ENCODE peak calls at places on chromosomes 1 and 21, in six cellular contexts. One of them, this sample, is unnamed.

GRCh38 chr1:87045757-87046422 is 131.5 kb downstream of the HS2ST1 start:
- DNase-seq in H9: no peak
- DNase-seq in iPS DF 6.9: no peak
- DNase-seq in NCI-H1436: no peak
- DNase-seq in heart right ventricle: no peak
- DNase-seq in M059J: peak; percentile 25
- DNase-seq in this sample: no peak

GRCh38 chr1:41917835-41918449 is 780 bp downstream of the HIVEP3 start:
- DNase-seq in H9: peak; percentile 56
- DNase-seq in iPS DF 6.9: no peak
- DNase-seq in NCI-H1436: peak; percentile 18
- DNase-seq in heart right ventricle: no peak
- DNase-seq in M059J: peak; percentile 45
- DNase-seq in this sample: peak; percentile 73

GRCh38 chr1:44289530-44289929 is 65.5 kb downstream of the ERI3 start:
- DNase-seq in H9: no peak
- DNase-seq in iPS DF 6.9: no peak
- DNase-seq in NCI-H1436: peak; percentile 43
- DNase-seq in heart right ventricle: no peak
- DNase-seq in M059J: no peak
- DNase-seq in this sample: peak; percentile 88

GRCh38 chr1:152110860-152111514 is 4.3 kb downstream of the TCHH start:
- DNase-seq in H9: peak; percentile 70
- DNase-seq in iPS DF 6.9: no peak
- DNase-seq in NCI-H1436: no peak
- DNase-seq in heart right ventricle: no peak
- DNase-seq in M059J: no peak
- DNase-seq in this sample: peak; percentile 38

GRCh38 chr1:66182551-66183178 is 351.3 kb upstream of the SGIP1 start:
- DNase-seq in H9: no peak
- DNase-seq in iPS DF 6.9: no peak
- DNase-seq in NCI-H1436: peak; percentile 39
- DNase-seq in heart right ventricle: no peak
- DNase-seq in M059J: peak; percentile 54
- DNase-seq in this sample: no peak

GRCh38 chr1:112619518-112620458 is at the start of gene CAPZA1:
- DNase-seq in H9: peak; percentile 88
- DNase-seq in iPS DF 6.9: peak; percentile 63
- DNase-seq in NCI-H1436: peak; percentile 83
- DNase-seq in heart right ventricle: peak; percentile 92
- DNase-seq in M059J: peak; percentile 94
- DNase-seq in this sample: peak; percentile 90

GRCh38 chr1:205583461-205584130 is 48.2 kb downstream of the ELK4 start:
- DNase-seq in H9: peak; percentile 26
- DNase-seq in iPS DF 6.9: no peak
- DNase-seq in NCI-H1436: no peak
- DNase-seq in heart right ventricle: no peak
- DNase-seq in M059J: no peak
- DNase-seq in this sample: no peak

GRCh38 chr1:182890927-182891610 is 51.9 kb downstream of the DHX9 start:
- DNase-seq in H9: no peak
- DNase-seq in iPS DF 6.9: no peak
- DNase-seq in NCI-H1436: no peak
- DNase-seq in heart right ventricle: no peak
- DNase-seq in M059J: no peak
- DNase-seq in this sample: peak; percentile 64

GRCh38 chr1:119613769-119614358 is 34.2 kb downstream of the ZNF697 start:
- DNase-seq in H9: peak; percentile 89
- DNase-seq in iPS DF 6.9: peak; percentile 87
- DNase-seq in NCI-H1436: peak; percentile 73
- DNase-seq in heart right ventricle: peak; percentile 88
- DNase-seq in M059J: peak; percentile 85
- DNase-seq in this sample: peak; percentile 67

GRCh38 chr1:88976235-88976634 is 16.2 kb downstream of the KYAT3 start:
- DNase-seq in H9: no peak
- DNase-seq in iPS DF 6.9: no peak
- DNase-seq in NCI-H1436: no peak
- DNase-seq in heart right ventricle: no peak
- DNase-seq in M059J: peak; percentile 18
- DNase-seq in this sample: no peak

GRCh38 chr1:67211589-67212563 is 45.6 kb downstream of the IL23R start:
- DNase-seq in H9: no peak
- DNase-seq in iPS DF 6.9: no peak
- DNase-seq in NCI-H1436: no peak
- DNase-seq in heart right ventricle: peak; percentile 8
- DNase-seq in M059J: peak; percentile 46
- DNase-seq in this sample: no peak

GRCh38 chr1:168098534-168099313 is 38.0 kb downstream of the GPR161 start:
- DNase-seq in H9: no peak
- DNase-seq in iPS DF 6.9: no peak
- DNase-seq in NCI-H1436: no peak
- DNase-seq in heart right ventricle: no peak
- DNase-seq in M059J: no peak
- DNase-seq in this sample: no peak

GRCh38 chr1:94258873-94259331 is 21.5 kb upstream of the ARHGAP29 start:
- DNase-seq in H9: no peak
- DNase-seq in iPS DF 6.9: no peak
- DNase-seq in NCI-H1436: no peak
- DNase-seq in heart right ventricle: no peak
- DNase-seq in M059J: peak; percentile 98
- DNase-seq in this sample: no peak

GRCh38 chr1:44650159-44650831 is 24.0 kb downstream of the TMEM53 start:
- DNase-seq in H9: peak; percentile 49
- DNase-seq in iPS DF 6.9: no peak
- DNase-seq in NCI-H1436: no peak
- DNase-seq in heart right ventricle: peak; percentile 53
- DNase-seq in M059J: no peak
- DNase-seq in this sample: no peak

GRCh38 chr21:25670726-25671125 is 31.7 kb downstream of the JAM2 start:
- DNase-seq in H9: no peak
- DNase-seq in iPS DF 6.9: no peak
- DNase-seq in NCI-H1436: no peak
- DNase-seq in heart right ventricle: no peak
- DNase-seq in M059J: peak; percentile 10
- DNase-seq in this sample: no peak

GRCh38 chr1:10250663-10251062 is 40.3 kb downstream of the KIF1B start:
- DNase-seq in H9: no peak
- DNase-seq in iPS DF 6.9: no peak
- DNase-seq in NCI-H1436: no peak
- DNase-seq in heart right ventricle: no peak
- DNase-seq in M059J: no peak
- DNase-seq in this sample: no peak

GRCh38 chr1:9845914-9846313 is 22.1 kb upstream of the CLSTN1 start:
- DNase-seq in H9: peak; percentile 22
- DNase-seq in iPS DF 6.9: no peak
- DNase-seq in NCI-H1436: no peak
- DNase-seq in heart right ventricle: no peak
- DNase-seq in M059J: no peak
- DNase-seq in this sample: no peak

GRCh38 chr21:28872218-28872617 is 120.5 kb downstream of the LTN1 start:
- DNase-seq in H9: no peak
- DNase-seq in iPS DF 6.9: no peak
- DNase-seq in NCI-H1436: no peak
- DNase-seq in heart right ventricle: no peak
- DNase-seq in M059J: no peak
- DNase-seq in this sample: no peak

GRCh38 chr1:94755675-94756074 is 64.5 kb upstream of the SLC44A3 start:
- DNase-seq in H9: no peak
- DNase-seq in iPS DF 6.9: no peak
- DNase-seq in NCI-H1436: no peak
- DNase-seq in heart right ventricle: peak; percentile 45
- DNase-seq in M059J: peak; percentile 84
- DNase-seq in this sample: no peak

GRCh38 chr1:1387098-1388077 is 11.7 kb downstream of the CCNL2 start:
- DNase-seq in H9: no peak
- DNase-seq in iPS DF 6.9: no peak
- DNase-seq in NCI-H1436: no peak
- DNase-seq in heart right ventricle: no peak
- DNase-seq in M059J: no peak
- DNase-seq in this sample: no peak

GRCh38 chr1:25658791-25659431 is 42.3 kb downstream of the MAN1C1 start:
- DNase-seq in H9: peak; percentile 25
- DNase-seq in iPS DF 6.9: no peak
- DNase-seq in NCI-H1436: no peak
- DNase-seq in heart right ventricle: peak; percentile 78
- DNase-seq in M059J: no peak
- DNase-seq in this sample: no peak

GRCh38 chr1:202411421-202411820 is 62.9 kb downstream of the PPP1R12B start:
- DNase-seq in H9: no peak
- DNase-seq in iPS DF 6.9: no peak
- DNase-seq in NCI-H1436: no peak
- DNase-seq in heart right ventricle: no peak
- DNase-seq in M059J: peak; percentile 27
- DNase-seq in this sample: no peak

GRCh38 chr1:869499-870244 is 54.1 kb upstream of the SAMD11 start:
- DNase-seq in H9: peak; percentile 79
- DNase-seq in iPS DF 6.9: no peak
- DNase-seq in NCI-H1436: peak; percentile 32
- DNase-seq in heart right ventricle: peak; percentile 52
- DNase-seq in M059J: peak; percentile 51
- DNase-seq in this sample: peak; percentile 1

GRCh38 chr21:34807146-34807880 is 138.5 kb downstream of the CLIC6 start:
- DNase-seq in H9: no peak
- DNase-seq in iPS DF 6.9: no peak
- DNase-seq in NCI-H1436: no peak
- DNase-seq in heart right ventricle: no peak
- DNase-seq in M059J: peak; percentile 100
- DNase-seq in this sample: no peak

GRCh38 chr1:84930831-84931230 is 37.8 kb upstream of the LPAR3 start:
- DNase-seq in H9: no peak
- DNase-seq in iPS DF 6.9: no peak
- DNase-seq in NCI-H1436: no peak
- DNase-seq in heart right ventricle: no peak
- DNase-seq in M059J: no peak
- DNase-seq in this sample: no peak

GRCh38 chr1:236997882-236998281 is 6.4 kb downstream of the MT1HL1 start:
- DNase-seq in H9: peak; percentile 61
- DNase-seq in iPS DF 6.9: no peak
- DNase-seq in NCI-H1436: no peak
- DNase-seq in heart right ventricle: peak; percentile 69
- DNase-seq in M059J: no peak
- DNase-seq in this sample: peak; percentile 91

GRCh38 chr1:92916899-92917298 is 44.4 kb downstream of the DIPK1A start:
- DNase-seq in H9: no peak
- DNase-seq in iPS DF 6.9: no peak
- DNase-seq in NCI-H1436: no peak
- DNase-seq in heart right ventricle: no peak
- DNase-seq in M059J: peak; percentile 12
- DNase-seq in this sample: no peak

GRCh38 chr21:33760641-33761103 is 118.4 kb downstream of the ITSN1 start:
- DNase-seq in H9: no peak
- DNase-seq in iPS DF 6.9: no peak
- DNase-seq in NCI-H1436: no peak
- DNase-seq in heart right ventricle: no peak
- DNase-seq in M059J: peak; percentile 79
- DNase-seq in this sample: no peak

GRCh38 chr1:226602186-226603029 is 53.8 kb downstream of the STUM start:
- DNase-seq in H9: no peak
- DNase-seq in iPS DF 6.9: no peak
- DNase-seq in NCI-H1436: no peak
- DNase-seq in heart right ventricle: peak; percentile 62
- DNase-seq in M059J: no peak
- DNase-seq in this sample: no peak

GRCh38 chr1:183138301-183138700 is 47.8 kb upstream of the LAMC2 start:
- DNase-seq in H9: no peak
- DNase-seq in iPS DF 6.9: no peak
- DNase-seq in NCI-H1436: no peak
- DNase-seq in heart right ventricle: no peak
- DNase-seq in M059J: no peak
- DNase-seq in this sample: no peak

GRCh38 chr1:27393641-27394281 is 1.3 kb downstream of the GPR3 start:
- DNase-seq in H9: no peak
- DNase-seq in iPS DF 6.9: no peak
- DNase-seq in NCI-H1436: no peak
- DNase-seq in heart right ventricle: no peak
- DNase-seq in M059J: no peak
- DNase-seq in this sample: no peak

GRCh38 chr1:24699628-24700027 is 45.6 kb upstream of the CLIC4 start:
- DNase-seq in H9: no peak
- DNase-seq in iPS DF 6.9: no peak
- DNase-seq in NCI-H1436: no peak
- DNase-seq in heart right ventricle: no peak
- DNase-seq in M059J: peak; percentile 65
- DNase-seq in this sample: peak; percentile 57

GRCh38 chr1:20829531-20829930 is 42.4 kb upstream of the HP1BP3 start:
- DNase-seq in H9: no peak
- DNase-seq in iPS DF 6.9: no peak
- DNase-seq in NCI-H1436: no peak
- DNase-seq in heart right ventricle: no peak
- DNase-seq in M059J: no peak
- DNase-seq in this sample: no peak